ENCODE peak calls at places on chromosomes 6 and 20, in four cellular contexts. One of them, this sample, is unnamed.
A peak's percentile ranks its signal among the peaks of the same experiment; 100 is the strongest.

GRCh38 chr6:148218542-148219258 is 123.9 kb upstream of the SASH1 start:
- DNase-seq in fibroblast of lung: no peak
- DNase-seq in CD8-positive, alpha-beta T cell: no peak
- DNase-seq in ovary: no peak
- DNase-seq in this sample: no peak

GRCh38 chr6:4647414-4648365 is 128.5 kb upstream of the CDYL start:
- DNase-seq in ovary: peak; percentile 66
- DNase-seq in fibroblast of lung: peak; percentile 81
- DNase-seq in CD8-positive, alpha-beta T cell: no peak
- DNase-seq in this sample: no peak

GRCh38 chr20:805713-806112 is 27.8 kb upstream of the FAM110A start:
- DNase-seq in CD8-positive, alpha-beta T cell: no peak
- DNase-seq in ovary: no peak
- DNase-seq in fibroblast of lung: peak; percentile 8
- DNase-seq in this sample: no peak

GRCh38 chr20:5741089-5741488 is 9.1 kb upstream of the SHLD1 start:
- DNase-seq in fibroblast of lung: peak; percentile 65
- DNase-seq in ovary: no peak
- DNase-seq in CD8-positive, alpha-beta T cell: no peak
- DNase-seq in this sample: no peak

GRCh38 chr6:115467726-115468125 is 593.0 kb downstream of the FRK start:
- DNase-seq in ovary: no peak
- DNase-seq in fibroblast of lung: no peak
- DNase-seq in CD8-positive, alpha-beta T cell: no peak
- DNase-seq in this sample: no peak

GRCh38 chr20:9503530-9504251 is 10.7 kb upstream of the LAMP5 start:
- DNase-seq in CD8-positive, alpha-beta T cell: no peak
- DNase-seq in ovary: no peak
- DNase-seq in fibroblast of lung: peak; percentile 69
- DNase-seq in this sample: no peak

GRCh38 chr20:50670126-50670862 is 21.0 kb downstream of the RIPOR3 start:
- DNase-seq in fibroblast of lung: peak; percentile 40
- DNase-seq in CD8-positive, alpha-beta T cell: no peak
- DNase-seq in ovary: no peak
- DNase-seq in this sample: no peak

GRCh38 chr6:69729870-69730449 is 66.8 kb downstream of the LMBRD1 start:
- DNase-seq in CD8-positive, alpha-beta T cell: no peak
- DNase-seq in ovary: no peak
- DNase-seq in fibroblast of lung: no peak
- DNase-seq in this sample: no peak

GRCh38 chr6:45930419-45931059 is 85.1 kb downstream of the CLIC5 start:
- DNase-seq in fibroblast of lung: peak; percentile 51
- DNase-seq in CD8-positive, alpha-beta T cell: peak; percentile 57
- DNase-seq in ovary: peak; percentile 32
- DNase-seq in this sample: peak; percentile 48

GRCh38 chr6:125787791-125788190 is 3.0 kb upstream of the NCOA7 start:
- DNase-seq in CD8-positive, alpha-beta T cell: no peak
- DNase-seq in fibroblast of lung: peak; percentile 29
- DNase-seq in ovary: peak; percentile 20
- DNase-seq in this sample: no peak
- H3K27ac ChIP-seq in CD8-positive, alpha-beta T cell: no peak overlapping the region
- H3K27ac ChIP-seq in fibroblast of lung: no peak overlapping the region
- H3K27ac ChIP-seq in ovary: no peak overlapping the region
- H3K27ac ChIP-seq in this sample: no peak overlapping the region

GRCh38 chr6:112600168-112600567 is 253.0 kb downstream of the RFPL4B start:
- DNase-seq in CD8-positive, alpha-beta T cell: no peak
- DNase-seq in ovary: no peak
- DNase-seq in fibroblast of lung: no peak
- DNase-seq in this sample: no peak
- TF ChIP-seq CTCF in CD8-positive, alpha-beta T cell: no peak
- TF ChIP-seq CTCF in ovary: no peak
- TF ChIP-seq CTCF in fibroblast of lung: no peak
- TF ChIP-seq CTCF in this sample: no peak

GRCh38 chr6:142843344-142843743 is 101.6 kb downstream of the HIVEP2 start:
- DNase-seq in CD8-positive, alpha-beta T cell: no peak
- DNase-seq in fibroblast of lung: no peak
- DNase-seq in ovary: no peak
- DNase-seq in this sample: no peak

GRCh38 chr6:142844065-142844755 is 100.8 kb downstream of the HIVEP2 start:
- DNase-seq in ovary: no peak
- DNase-seq in fibroblast of lung: peak; percentile 53
- DNase-seq in CD8-positive, alpha-beta T cell: no peak
- DNase-seq in this sample: no peak

GRCh38 chr6:142841915-142842314 is 103.1 kb downstream of the HIVEP2 start:
- DNase-seq in CD8-positive, alpha-beta T cell: no peak
- DNase-seq in ovary: no peak
- DNase-seq in fibroblast of lung: no peak
- DNase-seq in this sample: no peak

GRCh38 chr6:142845143-142845571 is 99.8 kb downstream of the HIVEP2 start:
- DNase-seq in ovary: no peak
- DNase-seq in fibroblast of lung: peak; percentile 50
- DNase-seq in CD8-positive, alpha-beta T cell: no peak
- DNase-seq in this sample: no peak

DNA sequence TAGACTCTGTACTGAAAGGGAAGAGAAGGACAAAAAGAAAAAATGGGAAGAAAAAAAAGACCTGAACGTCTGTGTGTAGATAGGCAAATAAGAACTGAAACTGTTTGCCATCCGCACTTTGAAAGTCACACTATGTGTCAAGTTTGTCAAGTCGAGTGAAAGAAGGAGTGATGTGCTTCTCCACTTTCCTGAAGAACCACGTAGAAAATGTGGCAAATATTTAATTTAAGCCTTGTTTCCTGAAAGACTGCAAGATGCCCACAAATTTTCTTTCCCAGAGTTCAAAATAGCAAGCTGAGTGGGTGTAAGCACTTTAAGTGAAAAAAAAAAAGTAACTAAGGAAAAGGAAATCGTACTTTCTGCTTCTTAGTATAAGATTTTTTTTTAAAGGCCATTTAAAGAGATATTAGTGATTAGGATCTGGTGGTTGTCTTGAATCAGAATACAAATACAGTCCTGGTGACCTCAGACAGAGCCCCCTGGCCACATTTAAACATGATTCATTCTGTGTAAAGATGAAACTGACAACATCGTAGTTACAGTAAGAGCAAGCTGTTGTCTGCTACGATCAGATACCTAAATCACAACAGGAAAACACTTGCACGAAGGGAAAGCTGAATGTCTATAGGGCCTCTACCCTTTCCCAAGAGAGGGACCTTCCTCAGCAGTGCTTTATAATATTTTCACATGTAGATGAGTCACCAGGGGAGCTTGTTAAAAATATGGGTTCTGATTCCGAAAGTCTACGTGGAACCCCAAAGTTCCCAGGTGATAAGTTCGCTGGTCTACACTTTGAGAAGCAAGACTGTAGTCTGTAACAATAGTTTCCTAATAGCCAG is 102.3 kb downstream of the HIVEP2 start:
- DNase-seq in fibroblast of lung: peak; percentile 83
- DNase-seq in ovary: no peak
- DNase-seq in CD8-positive, alpha-beta T cell: peak; percentile 51
- DNase-seq in this sample: peak; percentile 34
- H3K27ac ChIP-seq in fibroblast of lung: peak overlapping the region; percentile 26
- H3K27ac ChIP-seq in ovary: no peak overlapping the region
- H3K27ac ChIP-seq in CD8-positive, alpha-beta T cell: peak overlapping the region; percentile 66
- H3K27ac ChIP-seq in this sample: peak overlapping the region; percentile 93

DNA sequence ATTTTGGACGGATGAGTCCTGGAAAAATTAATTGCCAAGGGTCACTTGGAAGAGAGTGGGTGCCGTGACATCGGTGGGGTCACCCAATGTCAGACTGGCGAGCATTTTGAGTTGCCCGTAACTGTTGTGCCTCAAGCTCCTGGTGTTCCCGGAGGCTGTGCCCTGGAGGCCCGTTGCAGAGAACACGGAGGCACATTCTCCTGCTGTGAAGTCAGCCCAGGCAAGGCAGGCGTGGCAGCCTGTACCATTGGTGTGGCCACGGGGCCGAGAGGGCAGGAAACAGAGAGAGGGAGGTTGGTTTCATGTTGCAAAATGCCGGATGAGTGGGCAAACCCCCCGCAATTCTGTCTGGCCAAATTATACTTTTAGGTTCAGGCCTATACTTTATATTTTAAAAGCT is 81.2 kb downstream of the THBS2 start:
- DNase-seq in ovary: peak; percentile 60
- DNase-seq in fibroblast of lung: peak; percentile 93
- DNase-seq in CD8-positive, alpha-beta T cell: no peak
- DNase-seq in this sample: no peak
- TF ChIP-seq CTCF in ovary: no peak
- TF ChIP-seq CTCF in fibroblast of lung: no peak
- TF ChIP-seq CTCF in CD8-positive, alpha-beta T cell: no peak
- TF ChIP-seq CTCF in this sample: no peak

DNA sequence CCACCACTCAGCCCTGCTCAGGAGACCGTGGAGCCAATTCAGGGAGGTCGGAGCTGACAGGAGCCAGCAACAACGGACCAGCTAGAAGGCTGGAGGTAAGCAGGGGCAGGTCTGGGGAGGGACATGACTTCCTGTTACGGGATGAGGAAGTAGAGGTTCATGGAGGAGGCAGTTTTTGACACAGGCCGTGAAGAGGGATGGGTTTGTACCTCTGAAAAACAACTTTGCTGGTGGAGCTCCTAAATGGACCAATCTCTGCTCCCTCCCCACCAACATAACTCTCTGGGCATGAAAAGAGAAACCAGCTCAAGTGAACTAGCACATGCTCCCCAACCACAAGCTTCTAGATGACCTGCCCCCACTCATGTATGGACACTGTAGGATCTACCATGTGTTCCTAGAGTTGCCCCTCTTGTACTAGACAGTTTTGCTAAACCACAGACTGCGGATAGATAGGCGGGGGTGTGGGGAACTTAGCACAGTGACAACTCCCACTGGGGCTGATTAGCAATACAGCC is 31.4 kb downstream of the RALGAPA2 start:
- DNase-seq in ovary: no peak
- DNase-seq in CD8-positive, alpha-beta T cell: no peak
- DNase-seq in fibroblast of lung: no peak
- DNase-seq in this sample: no peak
- H3K27ac ChIP-seq in ovary: no peak overlapping the region
- H3K27ac ChIP-seq in CD8-positive, alpha-beta T cell: no peak overlapping the region
- H3K27ac ChIP-seq in fibroblast of lung: no peak overlapping the region
- H3K27ac ChIP-seq in this sample: no peak overlapping the region

GRCh38 chr6:7617954-7618764 is 28.2 kb downstream of the SNRNP48 start:
- DNase-seq in ovary: no peak
- DNase-seq in CD8-positive, alpha-beta T cell: no peak
- DNase-seq in fibroblast of lung: peak; percentile 66
- DNase-seq in this sample: no peak
- TF ChIP-seq CTCF in ovary: no peak
- TF ChIP-seq CTCF in CD8-positive, alpha-beta T cell: no peak
- TF ChIP-seq CTCF in fibroblast of lung: no peak
- TF ChIP-seq CTCF in this sample: no peak

GRCh38 chr6:106964954-106965353 is 9.6 kb downstream of the CD24 start:
- DNase-seq in CD8-positive, alpha-beta T cell: no peak
- DNase-seq in fibroblast of lung: no peak
- DNase-seq in ovary: no peak
- DNase-seq in this sample: no peak
- H3K27ac ChIP-seq in CD8-positive, alpha-beta T cell: no peak overlapping the region
- H3K27ac ChIP-seq in fibroblast of lung: no peak overlapping the region
- H3K27ac ChIP-seq in ovary: no peak overlapping the region
- H3K27ac ChIP-seq in this sample: no peak overlapping the region

This sample was measured in CD4-positive, alpha-beta T cell.